ENCODE peak calls at places on chromosome 22, in five cellular contexts. One of them, this sample, is unnamed. For H3K4me1, the result is how much of the 10 kb centered on the place peaks cover.

GRCh38 chr22:44256085-44256484 is 56.7 kb downstream of the SHISAL1 start:
- DNase-seq in CD4-positive, alpha-beta memory T cell: no peak
- DNase-seq in heart right ventricle: no peak
- DNase-seq in cardiac muscle cell: no peak
- DNase-seq in pancreas: no peak
- DNase-seq in this sample: no peak

GRCh38 chr22:35645646-35646045 is 2.6 kb upstream of the APOL6 start:
- DNase-seq in cardiac muscle cell: no peak
- DNase-seq in pancreas: no peak
- DNase-seq in CD4-positive, alpha-beta memory T cell: no peak
- DNase-seq in heart right ventricle: no peak
- DNase-seq in this sample: no peak

GRCh38 chr22:22408731-22409696 is 99.5 kb downstream of the ZNF280B start:
- DNase-seq in CD4-positive, alpha-beta memory T cell: no peak
- DNase-seq in cardiac muscle cell: peak
- DNase-seq in pancreas: no peak
- DNase-seq in heart right ventricle: no peak
- DNase-seq in this sample: no peak

GRCh38 chr22:31091106-31091975 is 10.2 kb downstream of the SMTN start:
- DNase-seq in cardiac muscle cell: no peak
- DNase-seq in CD4-positive, alpha-beta memory T cell: no peak
- DNase-seq in heart right ventricle: peak
- DNase-seq in pancreas: peak
- DNase-seq in this sample: no peak

GRCh38 chr22:48065852-48066251 is 1303.4 kb downstream of the TBC1D22A start:
- DNase-seq in cardiac muscle cell: no peak
- DNase-seq in heart right ventricle: no peak
- DNase-seq in CD4-positive, alpha-beta memory T cell: no peak
- DNase-seq in pancreas: no peak
- DNase-seq in this sample: no peak

GRCh38 chr22:34490911-34491310 is 570.6 kb upstream of the LARGE1 start:
- DNase-seq in heart right ventricle: no peak
- DNase-seq in CD4-positive, alpha-beta memory T cell: no peak
- DNase-seq in cardiac muscle cell: no peak
- DNase-seq in pancreas: no peak
- DNase-seq in this sample: no peak

GRCh38 chr22:26852176-26852575 is 194.8 kb downstream of the MIAT start:
- DNase-seq in heart right ventricle: no peak
- DNase-seq in pancreas: no peak
- DNase-seq in CD4-positive, alpha-beta memory T cell: no peak
- DNase-seq in cardiac muscle cell: no peak
- DNase-seq in this sample: no peak

GRCh38 chr22:30192427-30192826 is 54.1 kb downstream of the LIF start:
- DNase-seq in CD4-positive, alpha-beta memory T cell: no peak
- DNase-seq in heart right ventricle: no peak
- DNase-seq in cardiac muscle cell: no peak
- DNase-seq in pancreas: no peak
- DNase-seq in this sample: no peak

GRCh38 chr22:28411125-28411524 is 268.5 kb downstream of the TTC28 start:
- DNase-seq in pancreas: no peak
- DNase-seq in CD4-positive, alpha-beta memory T cell: no peak
- DNase-seq in cardiac muscle cell: no peak
- DNase-seq in heart right ventricle: no peak
- DNase-seq in this sample: no peak

GRCh38 chr22:44080936-44081853 is 57.1 kb downstream of the PARVB start:
- DNase-seq in cardiac muscle cell: peak
- DNase-seq in pancreas: peak
- DNase-seq in CD4-positive, alpha-beta memory T cell: peak
- DNase-seq in heart right ventricle: peak
- DNase-seq in this sample: peak

GRCh38 chr22:32352681-32353080 is 5.0 kb upstream of the RFPL3 start:
- DNase-seq in cardiac muscle cell: no peak
- DNase-seq in heart right ventricle: no peak
- DNase-seq in CD4-positive, alpha-beta memory T cell: no peak
- DNase-seq in pancreas: no peak
- DNase-seq in this sample: no peak

GRCh38 chr22:26894766-26895485 is 237.5 kb downstream of the MIAT start:
- DNase-seq in pancreas: no peak
- DNase-seq in CD4-positive, alpha-beta memory T cell: no peak
- DNase-seq in cardiac muscle cell: peak
- DNase-seq in heart right ventricle: no peak
- DNase-seq in this sample: no peak

GRCh38 chr22:32876516-32876915 is 75.0 kb downstream of the TIMP3 start:
- DNase-seq in pancreas: no peak
- DNase-seq in CD4-positive, alpha-beta memory T cell: no peak
- DNase-seq in heart right ventricle: no peak
- DNase-seq in cardiac muscle cell: no peak
- DNase-seq in this sample: no peak

GRCh38 chr22:49053574-49053973 is 774.1 kb downstream of the BRD1 start:
- DNase-seq in CD4-positive, alpha-beta memory T cell: no peak
- DNase-seq in pancreas: no peak
- DNase-seq in heart right ventricle: no peak
- DNase-seq in cardiac muscle cell: no peak
- DNase-seq in this sample: no peak

GRCh38 chr22:23023294-23023693 is 47.0 kb upstream of the GNAZ start:
- DNase-seq in heart right ventricle: no peak
- DNase-seq in CD4-positive, alpha-beta memory T cell: no peak
- DNase-seq in pancreas: no peak
- DNase-seq in cardiac muscle cell: no peak
- DNase-seq in this sample: no peak

GRCh38 chr22:38109391-38110000 is 988 bp downstream of the BAIAP2L2 start:
- DNase-seq in heart right ventricle: no peak
- DNase-seq in pancreas: no peak
- DNase-seq in CD4-positive, alpha-beta memory T cell: peak
- DNase-seq in cardiac muscle cell: no peak
- DNase-seq in this sample: no peak

GRCh38 chr22:37675930-37676571 is 615 bp downstream of the LGALS1 start:
- DNase-seq in CD4-positive, alpha-beta memory T cell: no peak
- DNase-seq in cardiac muscle cell: peak
- DNase-seq in pancreas: peak
- DNase-seq in heart right ventricle: peak
- DNase-seq in this sample: peak

GRCh38 chr22:48892571-48893287 is 934.9 kb downstream of the BRD1 start:
- DNase-seq in cardiac muscle cell: no peak
- DNase-seq in CD4-positive, alpha-beta memory T cell: no peak
- DNase-seq in pancreas: no peak
- DNase-seq in heart right ventricle: no peak
- DNase-seq in this sample: no peak

GRCh38 chr22:31039393-31039792 is 41.7 kb upstream of the SMTN start:
- DNase-seq in heart right ventricle: peak
- DNase-seq in CD4-positive, alpha-beta memory T cell: no peak
- DNase-seq in pancreas: no peak
- DNase-seq in cardiac muscle cell: peak
- DNase-seq in this sample: no peak

GRCh38 chr22:26057731-26058130 is 111.5 kb upstream of the SEZ6L start:
- DNase-seq in pancreas: no peak
- DNase-seq in cardiac muscle cell: no peak
- DNase-seq in CD4-positive, alpha-beta memory T cell: no peak
- DNase-seq in heart right ventricle: no peak
- DNase-seq in this sample: no peak

GRCh38 chr22:32712644-32713355 is 88.7 kb upstream of the TIMP3 start:
- DNase-seq in heart right ventricle: no peak
- DNase-seq in cardiac muscle cell: peak
- DNase-seq in pancreas: no peak
- DNase-seq in CD4-positive, alpha-beta memory T cell: no peak
- DNase-seq in this sample: no peak

GRCh38 chr22:18057568-18058209 is 20.1 kb upstream of the PEX26 start:
- DNase-seq in cardiac muscle cell: peak
- DNase-seq in heart right ventricle: no peak
- DNase-seq in pancreas: peak
- DNase-seq in CD4-positive, alpha-beta memory T cell: no peak
- DNase-seq in this sample: peak

GRCh38 chr22:36386351-36386899 is 1.3 kb downstream of the MYH9 start:
- DNase-seq in CD4-positive, alpha-beta memory T cell: no peak
- DNase-seq in pancreas: peak
- DNase-seq in cardiac muscle cell: no peak
- DNase-seq in heart right ventricle: peak
- DNase-seq in this sample: no peak

GRCh38 chr22:47918276-47918928 is 1156.0 kb downstream of the TBC1D22A start:
- DNase-seq in heart right ventricle: no peak
- DNase-seq in pancreas: no peak
- DNase-seq in CD4-positive, alpha-beta memory T cell: no peak
- DNase-seq in cardiac muscle cell: no peak
- DNase-seq in this sample: no peak

GRCh38 chr22:48563966-48564330 is 1263.7 kb downstream of the BRD1 start:
- DNase-seq in pancreas: no peak
- DNase-seq in heart right ventricle: no peak
- DNase-seq in CD4-positive, alpha-beta memory T cell: no peak
- DNase-seq in cardiac muscle cell: no peak
- DNase-seq in this sample: no peak

GRCh38 chr22:21961886-21962654 is 9.4 kb upstream of the PPM1F start:
- DNase-seq in heart right ventricle: no peak
- DNase-seq in CD4-positive, alpha-beta memory T cell: no peak
- DNase-seq in cardiac muscle cell: peak
- DNase-seq in pancreas: peak
- DNase-seq in this sample: peak

GRCh38 chr22:48104786-48105185 is 1342.3 kb downstream of the TBC1D22A start:
- DNase-seq in pancreas: no peak
- DNase-seq in CD4-positive, alpha-beta memory T cell: no peak
- DNase-seq in heart right ventricle: no peak
- DNase-seq in cardiac muscle cell: no peak
- DNase-seq in this sample: no peak

GRCh38 chr22:44413211-44413610 is 84.8 kb downstream of the RTL6 start:
- DNase-seq in heart right ventricle: no peak
- DNase-seq in pancreas: no peak
- DNase-seq in cardiac muscle cell: no peak
- DNase-seq in CD4-positive, alpha-beta memory T cell: no peak
- DNase-seq in this sample: no peak

GRCh38 chr22:33902073-33902472 is 18.2 kb downstream of the LARGE1 start:
- DNase-seq in CD4-positive, alpha-beta memory T cell: no peak
- DNase-seq in heart right ventricle: no peak
- DNase-seq in cardiac muscle cell: no peak
- DNase-seq in pancreas: no peak
- DNase-seq in this sample: no peak

GRCh38 chr22:26377170-26377825 is 51.8 kb upstream of the ASPHD2 start:
- DNase-seq in pancreas: no peak
- DNase-seq in CD4-positive, alpha-beta memory T cell: no peak
- DNase-seq in heart right ventricle: no peak
- DNase-seq in cardiac muscle cell: peak
- DNase-seq in this sample: no peak

GRCh38 chr22:36383110-36383581 is 4.6 kb downstream of the MYH9 start:
- DNase-seq in cardiac muscle cell: peak
- DNase-seq in pancreas: no peak
- DNase-seq in CD4-positive, alpha-beta memory T cell: peak
- DNase-seq in heart right ventricle: no peak
- DNase-seq in this sample: no peak

GRCh38 chr22:27420186-27420816 is 381.3 kb downstream of the MN1 start:
- DNase-seq in cardiac muscle cell: peak
- DNase-seq in pancreas: no peak
- DNase-seq in heart right ventricle: peak
- DNase-seq in CD4-positive, alpha-beta memory T cell: no peak
- DNase-seq in this sample: no peak

GRCh38 chr22:49403102-49403501 is 424.6 kb downstream of the BRD1 start:
- DNase-seq in pancreas: no peak
- DNase-seq in heart right ventricle: no peak
- DNase-seq in cardiac muscle cell: no peak
- DNase-seq in CD4-positive, alpha-beta memory T cell: no peak
- DNase-seq in this sample: no peak

GRCh38 chr22:20967697-20968201 is 694 bp downstream of the AIFM3 start:
- DNase-seq in heart right ventricle: no peak
- DNase-seq in pancreas: no peak
- DNase-seq in CD4-positive, alpha-beta memory T cell: no peak
- DNase-seq in cardiac muscle cell: no peak
- DNase-seq in this sample: no peak

GRCh38 chr22:46094676-46095075 is 55.6 kb upstream of the PPARA start:
- DNase-seq in CD4-positive, alpha-beta memory T cell: no peak
- DNase-seq in pancreas: peak
- DNase-seq in heart right ventricle: no peak
- DNase-seq in cardiac muscle cell: no peak
- DNase-seq in this sample: no peak
- H3K4me1 ChIP-seq in CD4-positive, alpha-beta memory T cell: under half
- H3K4me1 ChIP-seq in pancreas: under half
- H3K4me1 ChIP-seq in heart right ventricle: half or more
- H3K4me1 ChIP-seq in cardiac muscle cell: under half
- H3K4me1 ChIP-seq in this sample: half or more

GRCh38 chr22:24446291-24446611 is 18.9 kb downstream of the ADORA2A start:
- DNase-seq in pancreas: no peak
- DNase-seq in heart right ventricle: no peak
- DNase-seq in cardiac muscle cell: no peak
- DNase-seq in CD4-positive, alpha-beta memory T cell: no peak
- DNase-seq in this sample: no peak
- H3K4me1 ChIP-seq in pancreas: under half
- H3K4me1 ChIP-seq in heart right ventricle: under half
- H3K4me1 ChIP-seq in cardiac muscle cell: under half
- H3K4me1 ChIP-seq in CD4-positive, alpha-beta memory T cell: under half
- H3K4me1 ChIP-seq in this sample: under half

GRCh38 chr22:40179535-40179934 is 1.8 kb downstream of the TNRC6B start:
- DNase-seq in CD4-positive, alpha-beta memory T cell: no peak
- DNase-seq in heart right ventricle: no peak
- DNase-seq in pancreas: no peak
- DNase-seq in cardiac muscle cell: no peak
- DNase-seq in this sample: no peak

GRCh38 chr22:40180403-40180802 is 2.7 kb downstream of the TNRC6B start:
- DNase-seq in CD4-positive, alpha-beta memory T cell: no peak
- DNase-seq in heart right ventricle: no peak
- DNase-seq in pancreas: no peak
- DNase-seq in cardiac muscle cell: no peak
- DNase-seq in this sample: no peak

GRCh38 chr22:40183029-40183581 is 5.4 kb downstream of the TNRC6B start:
- DNase-seq in cardiac muscle cell: peak
- DNase-seq in heart right ventricle: no peak
- DNase-seq in CD4-positive, alpha-beta memory T cell: no peak
- DNase-seq in pancreas: no peak
- DNase-seq in this sample: no peak

GRCh38 chr22:40181323-40181722 is 3.6 kb downstream of the TNRC6B start:
- DNase-seq in cardiac muscle cell: no peak
- DNase-seq in pancreas: no peak
- DNase-seq in heart right ventricle: no peak
- DNase-seq in CD4-positive, alpha-beta memory T cell: no peak
- DNase-seq in this sample: no peak

GRCh38 chr22:40182231-40182835 is 4.6 kb downstream of the TNRC6B start:
- DNase-seq in CD4-positive, alpha-beta memory T cell: no peak
- DNase-seq in cardiac muscle cell: no peak
- DNase-seq in heart right ventricle: no peak
- DNase-seq in pancreas: no peak
- DNase-seq in this sample: no peak
- H3K4me1 ChIP-seq in CD4-positive, alpha-beta memory T cell: half or more
- H3K4me1 ChIP-seq in cardiac muscle cell: under half
- H3K4me1 ChIP-seq in heart right ventricle: under half
- H3K4me1 ChIP-seq in pancreas: half or more
- H3K4me1 ChIP-seq in this sample: half or more

DNA sequence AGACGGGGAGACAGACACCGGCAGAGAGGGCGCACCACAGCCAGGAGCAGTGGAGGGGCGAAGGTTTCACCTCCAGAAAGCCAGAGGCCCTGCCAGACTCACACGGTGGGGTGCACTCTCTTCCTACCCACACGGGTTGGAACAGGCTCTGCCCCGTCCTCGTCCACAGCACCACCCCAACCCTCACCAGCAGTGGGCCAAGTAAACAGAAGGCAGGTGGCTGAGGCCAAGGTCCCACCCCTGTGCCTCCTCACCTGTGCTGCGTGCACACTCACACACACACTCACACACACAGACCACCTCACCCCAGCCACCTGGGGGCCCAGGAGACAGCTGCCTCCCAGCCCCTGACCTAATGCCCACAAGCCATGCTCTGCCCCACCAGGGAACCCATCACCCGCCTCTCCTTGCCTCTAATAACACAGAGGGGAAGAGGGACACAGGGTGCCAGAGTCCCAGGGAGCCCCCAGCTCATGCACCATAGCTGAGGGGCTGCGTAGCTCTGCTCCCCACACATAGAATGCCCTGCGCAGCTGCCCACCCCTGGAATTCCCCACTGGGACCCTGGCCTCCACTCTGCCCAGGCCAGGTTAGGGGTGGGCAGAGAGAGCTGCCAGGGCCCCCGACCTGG is 3.1 kb downstream of the CYB5R3 start:
- DNase-seq in cardiac muscle cell: no peak
- DNase-seq in heart right ventricle: no peak
- DNase-seq in CD4-positive, alpha-beta memory T cell: no peak
- DNase-seq in pancreas: no peak
- DNase-seq in this sample: no peak
- H3K4me1 ChIP-seq in cardiac muscle cell: half or more
- H3K4me1 ChIP-seq in heart right ventricle: half or more
- H3K4me1 ChIP-seq in CD4-positive, alpha-beta memory T cell: half or more
- H3K4me1 ChIP-seq in pancreas: half or more
- H3K4me1 ChIP-seq in this sample: half or more